ENCODE peak calls at places on chromosomes 4 and X, in seven cellular contexts. B is stimulated activated effector memory CD8-positive, alpha-beta T cell treated with anti-CD3 and anti-CD28 coated beads, Interleukin-12 subunit alpha, Interleukin-12 subunit beta, amount 100 ng/mL, for 72 hours; A is glutamatergic neuron; X is A172; I is NCI-H524; D is colonic mucosa; V is endothelial cell. O is an unnamed sample.

GRCh38 chr4:95541094-95541493 is 7.7 kb downstream of the UNC5C start:
- DNase-seq in B (no peak), I (no peak), A (no peak), D (no peak), X (peak), V (no peak), O (no peak)

GRCh38 chr4:140732780-140733179 is 23.4 kb downstream of the TBC1D9 start:
- DNase-seq in X (no peak), I (no peak), V (no peak), D (no peak), A (no peak), B (no peak), O (no peak)

GRCh38 chr4:168264903-168265302 is 53.6 kb downstream of the DDX60 start:
- DNase-seq in I (no peak), X (no peak), A (no peak), D (no peak), B (no peak), V (no peak), O (peak)

GRCh38 chr4:28287837-28288236 is 1427.2 kb downstream of the STIM2 start:
- DNase-seq in X (peak), V (no peak), B (no peak), D (no peak), I (no peak), A (no peak), O (no peak)

GRCh38 chr4:107615809-107616208 is 104.2 kb downstream of the PAPSS1 start:
- DNase-seq in A (no peak), X (no peak), V (no peak), D (no peak), B (no peak), I (no peak), O (no peak)

GRCh38 chr4:8679032-8679431 is 86.5 kb downstream of the CPZ start:
- DNase-seq in D (no peak), I (no peak), X (no peak), B (no peak), V (no peak), A (no peak), O (no peak)

GRCh38 chr4:182246401-182247205 is 3.4 kb downstream of the TENM3 start:
- DNase-seq in D (no peak), V (no peak), B (no peak), I (no peak), A (no peak), X (peak), O (no peak)

GRCh38 chr4:1501754-1502500 is 95.7 kb upstream of the NKX1-1 start:
- DNase-seq in D (no peak), B (no peak), V (no peak), I (no peak), A (no peak), X (no peak), O (no peak)

GRCh38 chrX:149248073-149248625 is 257.0 kb downstream of the IDS start:
- DNase-seq in A (no peak), B (no peak), V (no peak), X (no peak), D (no peak), I (no peak), O (no peak)

GRCh38 chr4:9962611-9963314 is 58.5 kb downstream of the SLC2A9 start:
- DNase-seq in A (no peak), V (no peak), D (no peak), X (no peak), I (no peak), B (peak), O (no peak)

GRCh38 chrX:11756354-11757318 is 1.4 kb upstream of the MSL3 start:
- DNase-seq in X (no peak), D (no peak), B (no peak), I (no peak), V (no peak), A (no peak), O (no peak)

GRCh38 chr4:98903561-98903960 is 25.4 kb downstream of the EIF4E start:
- DNase-seq in V (no peak), D (no peak), X (no peak), B (no peak), I (no peak), A (no peak), O (no peak)

GRCh38 chr4:16007471-16008095 is 44.6 kb upstream of the FGFBP2 start:
- DNase-seq in D (no peak), A (no peak), X (no peak), V (no peak), I (no peak), B (no peak), O (peak)

GRCh38 chr4:41963105-41963504 is 18.5 kb upstream of the DCAF4L1 start:
- DNase-seq in V (no peak), B (no peak), I (no peak), X (peak), A (no peak), D (no peak), O (no peak)

GRCh38 chr4:178958725-178959440 is 1516.6 kb upstream of the AGA start:
- DNase-seq in X (no peak), A (no peak), V (no peak), D (no peak), I (no peak), B (no peak), O (no peak)

GRCh38 chr4:6343950-6344408 is 74.3 kb downstream of the WFS1 start:
- DNase-seq in I (no peak), B (no peak), A (peak), D (no peak), V (no peak), X (peak), O (no peak)

GRCh38 chrX:120000490-120001246 is 57.1 kb upstream of the NKAP start:
- DNase-seq in V (no peak), X (peak), A (no peak), D (no peak), I (no peak), B (no peak), O (no peak)

GRCh38 chrX:9587551-9588096 is 122.8 kb downstream of the TBL1X start:
- DNase-seq in D (no peak), B (no peak), A (no peak), X (no peak), V (no peak), I (no peak), O (no peak)

GRCh38 chrX:118974088-118974907 is at the start of gene LONRF3:
- DNase-seq in X (peak), V (peak), D (peak), A (peak), B (peak), I (peak), O (no peak)

GRCh38 chrX:72358313-72358712 is 52.6 kb upstream of the CITED1 start:
- DNase-seq in X (peak), V (no peak), A (no peak), D (no peak), B (no peak), I (no peak), O (no peak)

GRCh38 chrX:22194207-22194606 is 78.5 kb upstream of the CBLL2 start:
- DNase-seq in I (no peak), X (no peak), B (no peak), V (no peak), D (no peak), A (no peak), O (no peak)

GRCh38 chr4:145041378-145041777 is 56.6 kb downstream of the ANAPC10 start:
- DNase-seq in D (no peak), B (no peak), I (no peak), A (no peak), V (no peak), X (no peak), O (no peak)

GRCh38 chr4:182795446-182796238 is 121.5 kb downstream of the DCTD start:
- DNase-seq in I (no peak), D (no peak), V (no peak), A (no peak), B (no peak), X (no peak), O (no peak)

GRCh38 chr4:133891001-133891400 is 310.6 kb downstream of the PABPC4L start:
- DNase-seq in I (no peak), D (no peak), B (no peak), A (no peak), X (no peak), V (no peak), O (no peak)

GRCh38 chrX:107449490-107450175 is at the start of gene FRMPD3:
- DNase-seq in D (no peak), V (no peak), B (no peak), I (no peak), A (peak), X (no peak), O (no peak)

GRCh38 chr4:116599859-116600258 is 485.5 kb downstream of the TRAM1L1 start:
- DNase-seq in D (no peak), A (no peak), X (no peak), V (no peak), B (no peak), I (no peak), O (no peak)

GRCh38 chr4:121822796-121823504 is 733 bp downstream of the CCNA2 start:
- DNase-seq in V (peak), B (peak), X (peak), I (peak), D (peak), A (peak), O (no peak)

GRCh38 chr4:158209825-158210807 is at the start of gene TMEM144:
- DNase-seq in D (peak), B (no peak), V (peak), X (peak), I (peak), A (peak), O (no peak)

GRCh38 chrX:17081535-17081934 is 135.1 kb downstream of the REPS2 start:
- DNase-seq in A (no peak), B (no peak), V (no peak), D (no peak), I (no peak), X (no peak), O (no peak)

GRCh38 chr4:174423257-174423944 is 98.9 kb downstream of the HPGD start:
- DNase-seq in V (no peak), I (no peak), X (peak), B (no peak), D (peak), A (no peak), O (no peak)

GRCh38 chr4:170423137-170423536 is 333.4 kb upstream of the AADAT start:
- DNase-seq in D (no peak), V (no peak), B (no peak), A (no peak), I (no peak), X (peak), O (no peak)